ENCODE peak calls at places on chromosomes 7 and 10, in seven cellular contexts. I is astrocyte of the spinal cord; V is stimulated activated CD4-positive, alpha-beta T cell treated with anti-CD3 and anti-CD28 coated beads, Interleukin-12 subunit alpha, Interleukin-12 subunit beta, amount 100 ng/mL, for 48 hours; Q is neural crest cell; B is GM10248; H is substantia nigra; L is activated CD8-positive, alpha-beta memory T cell treated with anti-CD3 and anti-CD28 coated beads, Interleukin-2, amount 50 U/mL, for 48 hours. G is an unnamed sample.
A peak's percentile ranks its signal among the peaks of the same experiment; 100 is the strongest.

GRCh38 chr10:69684020-69684980 is 54.3 kb downstream of the FAM241B start:
- DNase-seq in I (peak; percentile 23), V (no peak), Q (no peak), B (no peak), H (no peak), L (no peak), G (no peak)

GRCh38 chr7:30159153-30159552 is 24.4 kb downstream of the MTURN start:
- DNase-seq in I (no peak), V (no peak), Q (no peak), B (no peak), H (no peak), L (no peak), G (no peak)

GRCh38 chr7:144866189-144866588 is 30.3 kb upstream of the TPK1 start:
- DNase-seq in I (no peak), V (no peak), Q (no peak), B (no peak), H (no peak), L (no peak), G (no peak)

GRCh38 chr7:74579800-74580685 is 77.5 kb upstream of the GTF2I start:
- DNase-seq in I (no peak), V (no peak), Q (no peak), B (no peak), H (no peak), L (no peak), G (no peak)

GRCh38 chr10:36110097-36110496 is 468.0 kb upstream of the FZD8 start:
- DNase-seq in I (no peak), V (no peak), Q (no peak), B (no peak), H (no peak), L (no peak), G (no peak)

GRCh38 chr7:27122075-27122910 is 8.3 kb downstream of the HOXA4 start:
- DNase-seq in I (no peak), V (no peak), Q (peak; percentile 9), B (no peak), H (no peak), L (no peak), G (no peak)

GRCh38 chr7:67033251-67033650 is 36.6 kb downstream of the TYW1 start:
- DNase-seq in I (no peak), V (no peak), Q (no peak), B (no peak), H (no peak), L (no peak), G (no peak)

GRCh38 chr7:143005632-143006260 is 21.2 kb downstream of the OR9A2 start:
- DNase-seq in I (no peak), V (no peak), Q (no peak), B (no peak), H (no peak), L (no peak), G (no peak)

GRCh38 chr7:20642171-20642570 is 26.7 kb downstream of the ABCB5 start:
- DNase-seq in I (peak; percentile 44), V (no peak), Q (no peak), B (no peak), H (no peak), L (no peak), G (no peak)

GRCh38 chr10:35487336-35488034 is 117.7 kb upstream of the GJD4 start:
- DNase-seq in I (no peak), V (no peak), Q (no peak), B (no peak), H (no peak), L (no peak), G (no peak)

GRCh38 chr10:16779375-16779774 is 37.8 kb downstream of the RSU1 start:
- DNase-seq in I (no peak), V (peak; percentile 64), Q (no peak), B (peak; percentile 54), H (no peak), L (peak; percentile 61), G (peak; percentile 17)

GRCh38 chr7:116876664-116877442 is 14.5 kb downstream of the CAPZA2 start:
- DNase-seq in I (no peak), V (no peak), Q (no peak), B (no peak), H (no peak), L (no peak), G (no peak)

GRCh38 chr10:69372126-69372980 is 44.4 kb downstream of the TACR2 start:
- DNase-seq in I (no peak), V (no peak), Q (no peak), B (no peak), H (no peak), L (no peak), G (no peak)

GRCh38 chr7:142909921-142910521 is 23.5 kb downstream of the TRPV5 start:
- DNase-seq in I (no peak), V (no peak), Q (no peak), B (no peak), H (no peak), L (no peak), G (no peak)

GRCh38 chr10:71395621-71396020 is 1.1 kb upstream of the CDH23 start:
- DNase-seq in I (no peak), V (no peak), Q (no peak), B (no peak), H (no peak), L (peak; percentile 33), G (peak; percentile 18)

GRCh38 chr7:45193868-45194267 is 36.3 kb downstream of the RAMP3 start:
- DNase-seq in I (no peak), V (no peak), Q (no peak), B (no peak), H (no peak), L (peak; percentile 43), G (no peak)

GRCh38 chr10:64859911-64860310 is 1338.7 kb downstream of the REEP3 start:
- DNase-seq in I (no peak), V (no peak), Q (no peak), B (no peak), H (no peak), L (no peak), G (no peak)

GRCh38 chr7:79620291-79620690 is 166.8 kb upstream of the MAGI2 start:
- DNase-seq in I (no peak), V (no peak), Q (no peak), B (no peak), H (no peak), L (no peak), G (no peak)

GRCh38 chr10:60290558-60290957 is 99.1 kb downstream of the ANK3 start:
- DNase-seq in I (no peak), V (no peak), Q (no peak), B (no peak), H (no peak), L (no peak), G (no peak)

GRCh38 chr7:140649566-140650205 is 9.1 kb upstream of the DENND2A start:
- DNase-seq in I (peak; percentile 41), V (no peak), Q (no peak), B (no peak), H (no peak), L (no peak), G (no peak)

GRCh38 chr7:105448181-105448580 is 59.5 kb upstream of the SRPK2 start:
- DNase-seq in I (no peak), V (no peak), Q (no peak), B (peak; percentile 30), H (no peak), L (no peak), G (no peak)

GRCh38 chr7:44883961-44884360 is 1.4 kb downstream of the PURB start:
- DNase-seq in I (no peak), V (no peak), Q (no peak), B (no peak), H (no peak), L (no peak), G (no peak)

GRCh38 chr7:12647364-12648219 is 39.8 kb upstream of the ARL4A start:
- DNase-seq in I (peak; percentile 62), V (no peak), Q (no peak), B (no peak), H (no peak), L (no peak), G (no peak)

GRCh38 chr10:73920084-73920483 is 9.2 kb downstream of the PLAU start:
- DNase-seq in I (no peak), V (no peak), Q (no peak), B (peak; percentile 54), H (no peak), L (no peak), G (no peak)

GRCh38 chr10:80622153-80622552 is 84.5 kb downstream of the SH2D4B start:
- DNase-seq in I (no peak), V (no peak), Q (no peak), B (no peak), H (no peak), L (no peak), G (no peak)

GRCh38 chr7:74604326-74605020 is 53.0 kb upstream of the GTF2I start:
- DNase-seq in I (no peak), V (no peak), Q (no peak), B (no peak), H (no peak), L (no peak), G (no peak)

GRCh38 chr7:145848691-145849090 is 267.9 kb upstream of the CNTNAP2 start:
- DNase-seq in I (no peak), V (no peak), Q (peak; percentile 35), B (no peak), H (no peak), L (no peak), G (peak; percentile 4)

GRCh38 chr10:61140765-61141392 is 196.9 kb upstream of the RHOBTB1 start:
- DNase-seq in I (peak; percentile 79), V (no peak), Q (no peak), B (no peak), H (no peak), L (no peak), G (peak; percentile 60)

GRCh38 chr10:111079241-111079760 is 2.5 kb downstream of the ADRA2A start:
- DNase-seq in I (no peak), V (no peak), Q (no peak), B (no peak), H (no peak), L (no peak), G (no peak)

GRCh38 chr10:93468532-93469213 is 13.5 kb downstream of the MYOF start:
- DNase-seq in I (peak; percentile 94), V (no peak), Q (no peak), B (no peak), H (no peak), L (no peak), G (no peak)

GRCh38 chr10:124231188-124232135 is 138.1 kb upstream of the CHST15 start:
- DNase-seq in I (no peak), V (no peak), Q (no peak), B (peak; percentile 58), H (no peak), L (peak; percentile 62), G (peak; percentile 50)